ENCODE peak calls at places on chromosomes 11 and 22, in nine cellular contexts. I, Q, B, G, X, Y, W, U and F are unnamed samples.

GRCh38 chr11:94767701-94768601 is at the start of gene AMOTL1:
- DNase-seq in I (peak), Q (no peak), B (peak), G (peak), X (peak), Y (peak), W (peak), U (peak), F (peak)

GRCh38 chr11:68954970-68955958 is 25.5 kb downstream of the MRGPRD start:
- DNase-seq in I (no peak), Q (no peak), B (no peak), G (no peak), X (no peak), Y (no peak), W (no peak), U (peak), F (no peak)

GRCh38 chr11:59263225-59263894 is 50.6 kb upstream of the MPEG1 start:
- DNase-seq in I (peak), Q (no peak), B (no peak), G (no peak), X (no peak), Y (no peak), W (peak), U (no peak), F (no peak)

GRCh38 chr11:20647976-20648565 is 21.3 kb upstream of the NELL1 start:
- DNase-seq in I (peak), Q (peak), B (peak), G (peak), X (peak), Y (peak), W (peak), U (peak), F (peak)

GRCh38 chr11:67373916-67374570 is 645 bp upstream of the CLCF1 start:
- DNase-seq in I (peak), Q (no peak), B (peak), G (peak), X (peak), Y (peak), W (peak), U (peak), F (peak)

GRCh38 chr11:9001736-9002135 is 2.1 kb downstream of the NRIP3 start:
- DNase-seq in I (no peak), Q (peak), B (peak), G (peak), X (no peak), Y (no peak), W (peak), U (peak), F (peak)

GRCh38 chr22:37069719-37070118 is 18.2 kb downstream of the KCTD17 start:
- DNase-seq in I (no peak), Q (no peak), B (no peak), G (no peak), X (no peak), Y (no peak), W (no peak), U (no peak), F (no peak)

GRCh38 chr11:78295991-78296930 is 107.5 kb downstream of the USP35 start:
- DNase-seq in I (no peak), Q (no peak), B (no peak), G (no peak), X (no peak), Y (no peak), W (no peak), U (peak), F (peak)

GRCh38 chr22:44132724-44133123 is 48.0 kb upstream of the PARVG start:
- DNase-seq in I (peak), Q (no peak), B (no peak), G (no peak), X (no peak), Y (no peak), W (no peak), U (no peak), F (no peak)

GRCh38 chr22:42856179-42856864 is 751 bp downstream of the ARFGAP3 start:
- DNase-seq in I (no peak), Q (peak), B (no peak), G (no peak), X (peak), Y (no peak), W (peak), U (peak), F (peak)

GRCh38 chr11:71311928-71312510 is 59.6 kb upstream of the SHANK2 start:
- DNase-seq in I (no peak), Q (no peak), B (no peak), G (no peak), X (no peak), Y (no peak), W (no peak), U (no peak), F (no peak)

GRCh38 chr22:44554411-44554810 is 56.4 kb upstream of the RTL6 start:
- DNase-seq in I (no peak), Q (no peak), B (no peak), G (no peak), X (no peak), Y (no peak), W (no peak), U (no peak), F (no peak)

GRCh38 chr11:128405693-128406364 is 181.5 kb downstream of the ETS1 start:
- DNase-seq in I (no peak), Q (no peak), B (no peak), G (no peak), X (no peak), Y (no peak), W (no peak), U (no peak), F (no peak)

GRCh38 chr11:115525600-115526006 is 21.4 kb upstream of the CADM1 start:
- DNase-seq in I (peak), Q (no peak), B (no peak), G (no peak), X (no peak), Y (no peak), W (no peak), U (no peak), F (no peak)

GRCh38 chr11:69200331-69201047 is 44.8 kb downstream of the SMIM38 start:
- DNase-seq in I (peak), Q (no peak), B (no peak), G (no peak), X (no peak), Y (no peak), W (no peak), U (no peak), F (no peak)

GRCh38 chr11:69912161-69912910 is 93.1 kb upstream of the FGF3 start:
- DNase-seq in I (peak), Q (no peak), B (no peak), G (no peak), X (no peak), Y (no peak), W (no peak), U (no peak), F (no peak)

GRCh38 chr11:36449566-36450390 is 60.3 kb downstream of the TRAF6 start:
- DNase-seq in I (no peak), Q (no peak), B (no peak), G (no peak), X (no peak), Y (no peak), W (no peak), U (no peak), F (no peak)

GRCh38 chr11:117096973-117097566 is 1.2 kb downstream of the SIK3 start:
- DNase-seq in I (peak), Q (no peak), B (no peak), G (no peak), X (no peak), Y (no peak), W (no peak), U (no peak), F (peak)

GRCh38 chr22:36541831-36542391 is 12.9 kb upstream of the EIF3D start:
- DNase-seq in I (no peak), Q (no peak), B (peak), G (no peak), X (peak), Y (no peak), W (peak), U (peak), F (no peak)

GRCh38 chr22:46108564-46109473 is 41.5 kb upstream of the PPARA start:
- DNase-seq in I (peak), Q (no peak), B (no peak), G (no peak), X (no peak), Y (no peak), W (no peak), U (peak), F (peak)

GRCh38 chr11:47412152-47412746 is 3.9 kb downstream of the SLC39A13 start:
- DNase-seq in I (peak), Q (no peak), B (no peak), G (no peak), X (no peak), Y (no peak), W (peak), U (peak), F (peak)

GRCh38 chr11:130467116-130467990 is 18.9 kb downstream of the ADAMTS15 start:
- DNase-seq in I (no peak), Q (no peak), B (no peak), G (no peak), X (no peak), Y (no peak), W (no peak), U (no peak), F (no peak)

GRCh38 chr11:65019824-65020223 is 5.9 kb downstream of the ARL2 start:
- DNase-seq in I (no peak), Q (no peak), B (no peak), G (no peak), X (no peak), Y (no peak), W (no peak), U (no peak), F (no peak)

GRCh38 chr22:47966316-47966715 is 1203.9 kb downstream of the TBC1D22A start:
- DNase-seq in I (no peak), Q (no peak), B (no peak), G (no peak), X (no peak), Y (no peak), W (no peak), U (no peak), F (no peak)

GRCh38 chr22:42906605-42907338 is 49.7 kb upstream of the ARFGAP3 start:
- DNase-seq in I (no peak), Q (no peak), B (no peak), G (no peak), X (no peak), Y (no peak), W (no peak), U (no peak), F (no peak)

GRCh38 chr11:6771926-6772898 is at the start of gene OR2AG2:
- DNase-seq in I (no peak), Q (no peak), B (no peak), G (no peak), X (no peak), Y (no peak), W (no peak), U (no peak), F (no peak)

GRCh38 chr11:60756307-60757032 is at the start of gene MS4A15:
- DNase-seq in I (peak), Q (no peak), B (no peak), G (no peak), X (no peak), Y (no peak), W (peak), U (peak), F (peak)

GRCh38 chr11:106202935-106203620 is 125.6 kb downstream of the AASDHPPT start:
- DNase-seq in I (no peak), Q (no peak), B (no peak), G (no peak), X (no peak), Y (no peak), W (no peak), U (no peak), F (peak)

GRCh38 chr11:126345759-126346585 is 9.5 kb upstream of the ST3GAL4 start:
- DNase-seq in I (peak), Q (no peak), B (no peak), G (no peak), X (no peak), Y (peak), W (peak), U (peak), F (peak)

GRCh38 chr11:6012055-6012668 is 5.4 kb upstream of the OR56A4 start:
- DNase-seq in I (no peak), Q (no peak), B (no peak), G (no peak), X (no peak), Y (no peak), W (no peak), U (no peak), F (no peak)